ENCODE peak calls at places on chromosomes 7 and 10, in ten cellular contexts. B is activated CD4-positive, alpha-beta T cell treated with anti-CD3 and anti-CD28 coated beads, Interleukin-2, amount 50 U/mL, for 4 hours; A is AG08396; R is HTR-8/SVneo; S is fibroblast of the conjunctiva; C is retina; L is stomach; X is NCI-H2081 treated with DMSO at 0.1 percent for 48 hours; D is activated naive CD8-positive, alpha-beta T cell treated with anti-CD3 and anti-CD28 coated beads, Interleukin-2, amount 50 U/mL, for 24 hours; P is NCI-H226. U is an unnamed sample.

GRCh38 chr7:24035653-24036414 is 248.2 kb upstream of the NPY start:
- DNase-seq in B (no peak), A (no peak), R (no peak), S (no peak), C (no peak), L (no peak), X (no peak), D (no peak), P (no peak), U (peak)

GRCh38 chr7:106657085-106657991 is 3.6 kb downstream of the CCDC71L start:
- DNase-seq in B (no peak), A (peak), R (no peak), S (no peak), C (no peak), L (no peak), X (no peak), D (no peak), P (peak), U (no peak)

GRCh38 chr7:148865283-148865682 is 18.8 kb downstream of the EZH2 start:
- DNase-seq in B (no peak), A (no peak), R (no peak), S (no peak), C (no peak), L (no peak), X (no peak), D (no peak), P (no peak), U (no peak)

GRCh38 chr10:44325157-44325556 is 59.7 kb downstream of the CXCL12 start:
- DNase-seq in B (no peak), A (no peak), R (no peak), S (no peak), C (no peak), L (peak), X (no peak), D (no peak), P (no peak), U (no peak)

GRCh38 chr7:31466036-31466435 is 47.9 kb upstream of the ITPRID1 start:
- DNase-seq in B (no peak), A (no peak), R (no peak), S (no peak), C (no peak), L (no peak), X (no peak), D (no peak), P (no peak), U (no peak)

GRCh38 chr7:137882261-137882668 is 35.5 kb upstream of the DGKI start:
- DNase-seq in B (no peak), A (peak), R (peak), S (peak), C (no peak), L (no peak), X (no peak), D (no peak), P (peak), U (peak)

GRCh38 chr7:50696810-50697582 is 85.7 kb downstream of the GRB10 start:
- DNase-seq in B (no peak), A (no peak), R (no peak), S (no peak), C (no peak), L (no peak), X (no peak), D (no peak), P (no peak), U (no peak)

GRCh38 chr7:112937651-112938390 is 147.6 kb upstream of the TMEM168 start:
- DNase-seq in B (no peak), A (no peak), R (no peak), S (no peak), C (no peak), L (no peak), X (no peak), D (no peak), P (no peak), U (no peak)

U was measured in GM04504.